ENCODE peak calls at places on chromosomes 12 and 14, in four cellular contexts. One of them, this sample, is unnamed.

GRCh38 chr12:100826323-100826722 is 31.7 kb downstream of the ANO4 start:
- DNase-seq in MCF 10A: peak
- DNase-seq in left lung: peak
- DNase-seq in uterus: peak
- DNase-seq in this sample: peak

GRCh38 chr14:61281186-61281676 is at the start of gene TMEM30B:
- DNase-seq in left lung: peak
- DNase-seq in uterus: no peak
- DNase-seq in MCF 10A: no peak
- DNase-seq in this sample: no peak

GRCh38 chr12:87227157-87227556 is 802.0 kb downstream of the C12orf50 start:
- DNase-seq in MCF 10A: peak
- DNase-seq in left lung: no peak
- DNase-seq in uterus: no peak
- DNase-seq in this sample: no peak

GRCh38 chr14:22558221-22558913 is 30.7 kb downstream of the DAD1 start:
- DNase-seq in left lung: no peak
- DNase-seq in MCF 10A: no peak
- DNase-seq in uterus: no peak
- DNase-seq in this sample: no peak

GRCh38 chr14:101028971-101029667 is 125.6 kb upstream of the RTL1 start:
- DNase-seq in MCF 10A: no peak
- DNase-seq in uterus: no peak
- DNase-seq in left lung: no peak
- DNase-seq in this sample: no peak

GRCh38 chr14:88481794-88482193 is 73.0 kb downstream of the PTPN21 start:
- DNase-seq in MCF 10A: no peak
- DNase-seq in uterus: no peak
- DNase-seq in left lung: peak
- DNase-seq in this sample: no peak

GRCh38 chr12:22255097-22255496 is 79.4 kb downstream of the ST8SIA1 start:
- DNase-seq in left lung: no peak
- DNase-seq in MCF 10A: peak
- DNase-seq in uterus: no peak
- DNase-seq in this sample: no peak

GRCh38 chr12:105348561-105348960 is 18.1 kb downstream of the C12orf75 start:
- DNase-seq in left lung: no peak
- DNase-seq in uterus: no peak
- DNase-seq in MCF 10A: no peak
- DNase-seq in this sample: no peak

GRCh38 chr14:65792208-65792905 is 379.8 kb downstream of the FUT8 start:
- DNase-seq in uterus: no peak
- DNase-seq in left lung: no peak
- DNase-seq in MCF 10A: no peak
- DNase-seq in this sample: peak

GRCh38 chr12:75819512-75819911 is 212.1 kb downstream of the PHLDA1 start:
- DNase-seq in MCF 10A: no peak
- DNase-seq in uterus: no peak
- DNase-seq in left lung: no peak
- DNase-seq in this sample: no peak

GRCh38 chr12:28247806-28248205 is 57.5 kb downstream of the CCDC91 start:
- DNase-seq in left lung: no peak
- DNase-seq in MCF 10A: no peak
- DNase-seq in uterus: no peak
- DNase-seq in this sample: no peak

GRCh38 chr12:131287015-131287937 is 333.6 kb downstream of the ADGRD1 start:
- DNase-seq in MCF 10A: no peak
- DNase-seq in left lung: no peak
- DNase-seq in uterus: peak
- DNase-seq in this sample: no peak

GRCh38 chr14:24172261-24172860 is 481 bp downstream of the REC8 start:
- DNase-seq in uterus: no peak
- DNase-seq in MCF 10A: no peak
- DNase-seq in left lung: no peak
- DNase-seq in this sample: no peak

GRCh38 chr12:129483494-129483893 is 420.3 kb downstream of the TMEM132D start:
- DNase-seq in left lung: no peak
- DNase-seq in uterus: no peak
- DNase-seq in MCF 10A: no peak
- DNase-seq in this sample: no peak

GRCh38 chr14:54169254-54169924 is 212.8 kb upstream of the BMP4 start:
- DNase-seq in uterus: no peak
- DNase-seq in left lung: no peak
- DNase-seq in MCF 10A: peak
- DNase-seq in this sample: peak

GRCh38 chr12:98532687-98533304 is 17.4 kb downstream of the TMPO start:
- DNase-seq in left lung: no peak
- DNase-seq in uterus: no peak
- DNase-seq in MCF 10A: peak
- DNase-seq in this sample: peak

GRCh38 chr12:108856170-108856427 is 1.3 kb downstream of the SSH1 start:
- DNase-seq in left lung: no peak
- DNase-seq in MCF 10A: no peak
- DNase-seq in uterus: no peak
- DNase-seq in this sample: no peak

GRCh38 chr12:39309516-39309915 is 133.4 kb downstream of the KIF21A start:
- DNase-seq in MCF 10A: no peak
- DNase-seq in left lung: no peak
- DNase-seq in uterus: no peak
- DNase-seq in this sample: no peak

GRCh38 chr12:79441534-79441933 is 249.2 kb downstream of the PAWR start:
- DNase-seq in left lung: no peak
- DNase-seq in uterus: no peak
- DNase-seq in MCF 10A: peak
- DNase-seq in this sample: no peak

GRCh38 chr14:64196668-64197411 is 97.3 kb downstream of the ESR2 start:
- DNase-seq in MCF 10A: no peak
- DNase-seq in uterus: no peak
- DNase-seq in left lung: peak
- DNase-seq in this sample: peak

GRCh38 chr14:67650694-67651093 is 23.7 kb downstream of the VTI1B start:
- DNase-seq in left lung: no peak
- DNase-seq in uterus: no peak
- DNase-seq in MCF 10A: peak
- DNase-seq in this sample: peak

GRCh38 chr12:108884116-108885012 is 4.5 kb downstream of the DAO start:
- DNase-seq in uterus: no peak
- DNase-seq in left lung: peak
- DNase-seq in MCF 10A: peak
- DNase-seq in this sample: peak

GRCh38 chr12:65209655-65210043 is 40.3 kb downstream of the LEMD3 start:
- DNase-seq in uterus: no peak
- DNase-seq in MCF 10A: no peak
- DNase-seq in left lung: no peak
- DNase-seq in this sample: no peak

GRCh38 chr12:2268478-2269286 is 215.9 kb downstream of the CACNA1C start:
- DNase-seq in uterus: no peak
- DNase-seq in left lung: no peak
- DNase-seq in MCF 10A: peak
- DNase-seq in this sample: peak

GRCh38 chr14:105167303-105168092 is 1.1 kb downstream of the JAG2 start:
- DNase-seq in MCF 10A: peak
- DNase-seq in left lung: no peak
- DNase-seq in uterus: no peak
- DNase-seq in this sample: no peak

GRCh38 chr12:91094036-91094660 is 17.1 kb downstream of the LUM start:
- DNase-seq in left lung: no peak
- DNase-seq in uterus: no peak
- DNase-seq in MCF 10A: peak
- DNase-seq in this sample: no peak

GRCh38 chr12:109951136-109951535 is 45.0 kb downstream of the GIT2 start:
- DNase-seq in uterus: no peak
- DNase-seq in MCF 10A: peak
- DNase-seq in left lung: no peak
- DNase-seq in this sample: peak

GRCh38 chr14:100102156-100102785 is 37.0 kb downstream of the EVL start:
- DNase-seq in left lung: peak
- DNase-seq in uterus: no peak
- DNase-seq in MCF 10A: no peak
- DNase-seq in this sample: no peak

GRCh38 chr14:105066285-105067071 is 1.2 kb upstream of the GPR132 start:
- DNase-seq in uterus: no peak
- DNase-seq in left lung: no peak
- DNase-seq in MCF 10A: no peak
- DNase-seq in this sample: no peak

GRCh38 chr12:38904932-38905479 is 385 bp downstream of the CPNE8 start:
- DNase-seq in left lung: peak
- DNase-seq in MCF 10A: peak
- DNase-seq in uterus: peak
- DNase-seq in this sample: no peak

GRCh38 chr12:54035561-54036377 is 2.9 kb downstream of the HOXC5 start:
- DNase-seq in left lung: no peak
- DNase-seq in uterus: no peak
- DNase-seq in MCF 10A: no peak
- DNase-seq in this sample: no peak

GRCh38 chr12:54037360-54038259 is 4.8 kb downstream of the HOXC5 start:
- DNase-seq in uterus: no peak
- DNase-seq in MCF 10A: no peak
- DNase-seq in left lung: no peak
- DNase-seq in this sample: no peak

GRCh38 chr12:54038260-54038759 is 5.5 kb downstream of the HOXC5 start:
- DNase-seq in uterus: no peak
- DNase-seq in MCF 10A: no peak
- DNase-seq in left lung: no peak
- DNase-seq in this sample: no peak

GRCh38 chr12:54034784-54035310 is 2.0 kb downstream of the HOXC5 start:
- DNase-seq in left lung: no peak
- DNase-seq in MCF 10A: no peak
- DNase-seq in uterus: no peak
- DNase-seq in this sample: no peak

DNA sequence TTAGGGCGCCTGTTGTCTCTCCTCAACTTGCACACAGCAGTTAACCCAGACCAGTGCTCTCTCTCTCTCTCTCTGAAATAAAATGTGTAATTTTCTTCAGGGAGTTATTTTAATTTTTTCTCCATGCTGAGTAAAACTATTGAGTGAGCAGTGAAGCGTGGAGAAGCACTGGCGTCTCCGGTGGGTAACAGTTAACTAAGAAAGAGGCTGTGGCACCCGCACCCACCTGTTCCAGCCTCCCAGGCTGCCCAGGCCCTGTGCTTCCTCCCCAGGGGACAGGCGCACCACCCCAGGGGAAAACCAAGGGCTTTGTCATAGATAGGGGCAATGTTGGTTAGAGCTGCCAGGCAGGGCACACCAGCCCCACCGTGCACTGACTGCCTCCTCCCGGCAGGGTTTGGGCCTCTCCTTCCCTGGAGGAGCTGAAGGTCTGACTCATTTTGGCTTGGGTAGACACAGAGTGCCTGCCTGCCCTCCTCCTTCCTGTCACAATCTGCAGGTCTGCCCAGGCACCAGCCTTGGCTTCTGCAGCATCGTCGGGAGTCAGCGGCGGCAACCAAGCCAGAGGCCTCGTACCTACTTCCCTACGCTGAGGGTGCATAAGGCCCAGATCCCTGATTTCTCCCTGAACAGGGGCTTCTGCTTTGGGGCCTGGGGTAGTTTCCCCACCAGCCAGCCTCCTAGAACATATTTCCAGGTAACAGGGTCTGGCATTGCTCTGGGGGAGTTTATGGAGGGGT is 3.9 kb downstream of the HOXC5 start:
- DNase-seq in left lung: no peak
- DNase-seq in MCF 10A: peak
- DNase-seq in uterus: no peak
- DNase-seq in this sample: no peak
- TF ChIP-seq CTCF in left lung: no peak
- TF ChIP-seq CTCF in MCF 10A: peak
- TF ChIP-seq CTCF in uterus: no peak
- TF ChIP-seq CTCF in this sample: peak

DNA sequence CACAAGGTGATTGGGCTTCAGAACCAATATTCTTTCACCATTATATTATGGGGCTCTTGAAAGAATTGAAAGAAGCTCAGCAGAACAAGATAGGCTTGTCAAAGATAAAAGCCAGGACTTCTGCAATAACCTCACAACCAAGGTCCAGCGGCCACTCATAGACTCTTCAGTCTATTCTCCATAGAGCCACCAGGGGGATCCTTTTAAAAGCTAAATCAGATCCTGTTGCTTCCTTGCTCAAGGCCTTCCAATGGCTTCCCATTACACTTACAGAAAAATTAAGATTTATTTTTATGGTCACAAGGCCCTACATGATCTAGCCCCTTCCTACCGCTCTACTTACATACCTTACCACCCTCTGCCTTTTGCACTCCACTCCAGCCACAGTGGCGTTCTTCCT is 169.6 kb downstream of the C12orf42 start:
- DNase-seq in left lung: no peak
- DNase-seq in uterus: no peak
- DNase-seq in MCF 10A: peak
- DNase-seq in this sample: no peak
- TF ChIP-seq CTCF in left lung: no peak
- TF ChIP-seq CTCF in uterus: no peak
- TF ChIP-seq CTCF in MCF 10A: peak
- TF ChIP-seq CTCF in this sample: peak

GRCh38 chr12:46517579-46517962 is 145.0 kb upstream of the SLC38A2 start:
- DNase-seq in left lung: no peak
- DNase-seq in MCF 10A: no peak
- DNase-seq in uterus: no peak
- DNase-seq in this sample: no peak
- TF ChIP-seq CTCF in left lung: no peak
- TF ChIP-seq CTCF in MCF 10A: no peak
- TF ChIP-seq CTCF in uterus: no peak
- TF ChIP-seq CTCF in this sample: peak

DNA sequence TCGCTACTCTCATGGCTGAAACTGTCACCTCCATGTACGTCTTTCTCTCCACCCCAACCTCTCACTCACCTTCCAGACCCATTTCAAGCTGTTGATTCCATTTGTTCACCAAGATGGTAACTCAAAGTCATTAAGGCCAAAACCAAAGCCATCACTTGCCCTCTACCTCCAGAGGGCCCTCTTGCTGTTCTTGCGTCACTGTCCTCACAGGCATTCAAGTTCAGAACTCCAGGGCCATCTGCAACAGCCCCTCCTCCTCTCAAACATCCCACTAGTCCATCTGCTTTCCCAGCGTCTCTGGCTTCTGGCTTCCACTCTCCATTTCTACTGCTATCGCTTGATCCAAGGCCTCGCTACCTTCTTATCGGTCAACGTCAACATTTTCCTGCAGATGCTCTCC is 74.5 kb downstream of the VWF start:
- DNase-seq in left lung: no peak
- DNase-seq in uterus: no peak
- DNase-seq in MCF 10A: no peak
- DNase-seq in this sample: no peak
- TF ChIP-seq CTCF in left lung: no peak
- TF ChIP-seq CTCF in uterus: no peak
- TF ChIP-seq CTCF in MCF 10A: no peak
- TF ChIP-seq CTCF in this sample: no peak